ENCODE peak calls at places on chromosome 10, in nine cellular contexts. One of them, this sample, is unnamed.

GRCh38 chr10:107059058-107059457 is 105.4 kb downstream of the SORCS1 start:
- DNase-seq in activated CD4-positive, alpha-beta T cell treated with anti-CD3 and anti-CD28 coated beads, Interleukin-2, amount 10 ng/mL, durations not matched to agents 7 days and 5 days: no peak
- DNase-seq in DMS 273 treated with DMSO at 0.1 percent for 48 hours: no peak
- DNase-seq in M059J: no peak
- DNase-seq in stimulated activated CD4-positive, alpha-beta T cell treated with anti-CD3 and anti-CD28 coated beads, Interleukin-2, amount 100 ng/mL, for 48 hours: no peak
- DNase-seq in activated T-cell treated with anti-CD3 and anti-CD28 coated beads for 24 hours: no peak
- DNase-seq in GM06990: no peak
- DNase-seq in T follicular helper cell: no peak
- DNase-seq in globus pallidus: no peak
- DNase-seq in this sample: no peak

GRCh38 chr10:93512565-93512964 is 16.2 kb downstream of the CEP55 start:
- DNase-seq in activated CD4-positive, alpha-beta T cell treated with anti-CD3 and anti-CD28 coated beads, Interleukin-2, amount 10 ng/mL, durations not matched to agents 7 days and 5 days: no peak
- DNase-seq in DMS 273 treated with DMSO at 0.1 percent for 48 hours: no peak
- DNase-seq in M059J: no peak
- DNase-seq in stimulated activated CD4-positive, alpha-beta T cell treated with anti-CD3 and anti-CD28 coated beads, Interleukin-2, amount 100 ng/mL, for 48 hours: no peak
- DNase-seq in activated T-cell treated with anti-CD3 and anti-CD28 coated beads for 24 hours: no peak
- DNase-seq in GM06990: no peak
- DNase-seq in T follicular helper cell: no peak
- DNase-seq in globus pallidus: no peak
- DNase-seq in this sample: no peak

GRCh38 chr10:6020806-6021205 is 41.4 kb downstream of the IL2RA start:
- DNase-seq in activated CD4-positive, alpha-beta T cell treated with anti-CD3 and anti-CD28 coated beads, Interleukin-2, amount 10 ng/mL, durations not matched to agents 7 days and 5 days: peak
- DNase-seq in DMS 273 treated with DMSO at 0.1 percent for 48 hours: no peak
- DNase-seq in M059J: no peak
- DNase-seq in stimulated activated CD4-positive, alpha-beta T cell treated with anti-CD3 and anti-CD28 coated beads, Interleukin-2, amount 100 ng/mL, for 48 hours: no peak
- DNase-seq in activated T-cell treated with anti-CD3 and anti-CD28 coated beads for 24 hours: no peak
- DNase-seq in GM06990: no peak
- DNase-seq in T follicular helper cell: no peak
- DNase-seq in globus pallidus: peak
- DNase-seq in this sample: no peak

GRCh38 chr10:108374991-108375390 is 1210.5 kb upstream of the SORCS1 start:
- DNase-seq in activated CD4-positive, alpha-beta T cell treated with anti-CD3 and anti-CD28 coated beads, Interleukin-2, amount 10 ng/mL, durations not matched to agents 7 days and 5 days: no peak
- DNase-seq in DMS 273 treated with DMSO at 0.1 percent for 48 hours: no peak
- DNase-seq in M059J: no peak
- DNase-seq in stimulated activated CD4-positive, alpha-beta T cell treated with anti-CD3 and anti-CD28 coated beads, Interleukin-2, amount 100 ng/mL, for 48 hours: no peak
- DNase-seq in activated T-cell treated with anti-CD3 and anti-CD28 coated beads for 24 hours: no peak
- DNase-seq in GM06990: no peak
- DNase-seq in T follicular helper cell: no peak
- DNase-seq in globus pallidus: no peak
- DNase-seq in this sample: no peak

GRCh38 chr10:125062244-125063208 is 97.8 kb downstream of the CTBP2 start:
- DNase-seq in activated CD4-positive, alpha-beta T cell treated with anti-CD3 and anti-CD28 coated beads, Interleukin-2, amount 10 ng/mL, durations not matched to agents 7 days and 5 days: no peak
- DNase-seq in DMS 273 treated with DMSO at 0.1 percent for 48 hours: no peak
- DNase-seq in M059J: no peak
- DNase-seq in stimulated activated CD4-positive, alpha-beta T cell treated with anti-CD3 and anti-CD28 coated beads, Interleukin-2, amount 100 ng/mL, for 48 hours: no peak
- DNase-seq in activated T-cell treated with anti-CD3 and anti-CD28 coated beads for 24 hours: no peak
- DNase-seq in GM06990: no peak
- DNase-seq in T follicular helper cell: no peak
- DNase-seq in globus pallidus: peak
- DNase-seq in this sample: no peak

GRCh38 chr10:12389154-12389734 is 39.9 kb downstream of the CAMK1D start:
- DNase-seq in activated CD4-positive, alpha-beta T cell treated with anti-CD3 and anti-CD28 coated beads, Interleukin-2, amount 10 ng/mL, durations not matched to agents 7 days and 5 days: no peak
- DNase-seq in DMS 273 treated with DMSO at 0.1 percent for 48 hours: no peak
- DNase-seq in M059J: no peak
- DNase-seq in stimulated activated CD4-positive, alpha-beta T cell treated with anti-CD3 and anti-CD28 coated beads, Interleukin-2, amount 100 ng/mL, for 48 hours: no peak
- DNase-seq in activated T-cell treated with anti-CD3 and anti-CD28 coated beads for 24 hours: no peak
- DNase-seq in GM06990: no peak
- DNase-seq in T follicular helper cell: no peak
- DNase-seq in globus pallidus: no peak
- DNase-seq in this sample: no peak

GRCh38 chr10:101219946-101220451 is 9.3 kb downstream of the LBX1 start:
- DNase-seq in activated CD4-positive, alpha-beta T cell treated with anti-CD3 and anti-CD28 coated beads, Interleukin-2, amount 10 ng/mL, durations not matched to agents 7 days and 5 days: no peak
- DNase-seq in DMS 273 treated with DMSO at 0.1 percent for 48 hours: no peak
- DNase-seq in M059J: no peak
- DNase-seq in stimulated activated CD4-positive, alpha-beta T cell treated with anti-CD3 and anti-CD28 coated beads, Interleukin-2, amount 100 ng/mL, for 48 hours: no peak
- DNase-seq in activated T-cell treated with anti-CD3 and anti-CD28 coated beads for 24 hours: no peak
- DNase-seq in GM06990: no peak
- DNase-seq in T follicular helper cell: no peak
- DNase-seq in globus pallidus: no peak
- DNase-seq in this sample: no peak

GRCh38 chr10:51300617-51301350 is 226.5 kb downstream of the PRKG1 start:
- DNase-seq in activated CD4-positive, alpha-beta T cell treated with anti-CD3 and anti-CD28 coated beads, Interleukin-2, amount 10 ng/mL, durations not matched to agents 7 days and 5 days: no peak
- DNase-seq in DMS 273 treated with DMSO at 0.1 percent for 48 hours: peak
- DNase-seq in M059J: no peak
- DNase-seq in stimulated activated CD4-positive, alpha-beta T cell treated with anti-CD3 and anti-CD28 coated beads, Interleukin-2, amount 100 ng/mL, for 48 hours: no peak
- DNase-seq in activated T-cell treated with anti-CD3 and anti-CD28 coated beads for 24 hours: no peak
- DNase-seq in GM06990: no peak
- DNase-seq in T follicular helper cell: no peak
- DNase-seq in globus pallidus: no peak
- DNase-seq in this sample: no peak

GRCh38 chr10:9602930-9603459 is 1414.7 kb upstream of the CELF2 start:
- DNase-seq in activated CD4-positive, alpha-beta T cell treated with anti-CD3 and anti-CD28 coated beads, Interleukin-2, amount 10 ng/mL, durations not matched to agents 7 days and 5 days: no peak
- DNase-seq in DMS 273 treated with DMSO at 0.1 percent for 48 hours: no peak
- DNase-seq in M059J: peak
- DNase-seq in stimulated activated CD4-positive, alpha-beta T cell treated with anti-CD3 and anti-CD28 coated beads, Interleukin-2, amount 100 ng/mL, for 48 hours: no peak
- DNase-seq in activated T-cell treated with anti-CD3 and anti-CD28 coated beads for 24 hours: no peak
- DNase-seq in GM06990: no peak
- DNase-seq in T follicular helper cell: no peak
- DNase-seq in globus pallidus: no peak
- DNase-seq in this sample: peak

GRCh38 chr10:35563266-35563891 is 41.8 kb upstream of the GJD4 start:
- DNase-seq in activated CD4-positive, alpha-beta T cell treated with anti-CD3 and anti-CD28 coated beads, Interleukin-2, amount 10 ng/mL, durations not matched to agents 7 days and 5 days: peak
- DNase-seq in DMS 273 treated with DMSO at 0.1 percent for 48 hours: peak
- DNase-seq in M059J: peak
- DNase-seq in stimulated activated CD4-positive, alpha-beta T cell treated with anti-CD3 and anti-CD28 coated beads, Interleukin-2, amount 100 ng/mL, for 48 hours: peak
- DNase-seq in activated T-cell treated with anti-CD3 and anti-CD28 coated beads for 24 hours: peak
- DNase-seq in GM06990: no peak
- DNase-seq in T follicular helper cell: peak
- DNase-seq in globus pallidus: peak
- DNase-seq in this sample: peak

GRCh38 chr10:30386801-30387588 is 37.9 kb upstream of the MTPAP start:
- DNase-seq in activated CD4-positive, alpha-beta T cell treated with anti-CD3 and anti-CD28 coated beads, Interleukin-2, amount 10 ng/mL, durations not matched to agents 7 days and 5 days: no peak
- DNase-seq in DMS 273 treated with DMSO at 0.1 percent for 48 hours: peak
- DNase-seq in M059J: peak
- DNase-seq in stimulated activated CD4-positive, alpha-beta T cell treated with anti-CD3 and anti-CD28 coated beads, Interleukin-2, amount 100 ng/mL, for 48 hours: no peak
- DNase-seq in activated T-cell treated with anti-CD3 and anti-CD28 coated beads for 24 hours: no peak
- DNase-seq in GM06990: no peak
- DNase-seq in T follicular helper cell: no peak
- DNase-seq in globus pallidus: no peak
- DNase-seq in this sample: peak

GRCh38 chr10:79068203-79068561 is 584 bp upstream of the ZMIZ1 start:
- DNase-seq in activated CD4-positive, alpha-beta T cell treated with anti-CD3 and anti-CD28 coated beads, Interleukin-2, amount 10 ng/mL, durations not matched to agents 7 days and 5 days: peak
- DNase-seq in DMS 273 treated with DMSO at 0.1 percent for 48 hours: no peak
- DNase-seq in M059J: peak
- DNase-seq in stimulated activated CD4-positive, alpha-beta T cell treated with anti-CD3 and anti-CD28 coated beads, Interleukin-2, amount 100 ng/mL, for 48 hours: no peak
- DNase-seq in activated T-cell treated with anti-CD3 and anti-CD28 coated beads for 24 hours: no peak
- DNase-seq in GM06990: no peak
- DNase-seq in T follicular helper cell: no peak
- DNase-seq in globus pallidus: no peak
- DNase-seq in this sample: no peak

GRCh38 chr10:88557659-88558058 is 25.5 kb downstream of the RNLS start:
- DNase-seq in activated CD4-positive, alpha-beta T cell treated with anti-CD3 and anti-CD28 coated beads, Interleukin-2, amount 10 ng/mL, durations not matched to agents 7 days and 5 days: no peak
- DNase-seq in DMS 273 treated with DMSO at 0.1 percent for 48 hours: no peak
- DNase-seq in M059J: peak
- DNase-seq in stimulated activated CD4-positive, alpha-beta T cell treated with anti-CD3 and anti-CD28 coated beads, Interleukin-2, amount 100 ng/mL, for 48 hours: no peak
- DNase-seq in activated T-cell treated with anti-CD3 and anti-CD28 coated beads for 24 hours: no peak
- DNase-seq in GM06990: no peak
- DNase-seq in T follicular helper cell: no peak
- DNase-seq in globus pallidus: no peak
- DNase-seq in this sample: no peak

GRCh38 chr10:22712959-22713852 is 1.2 kb downstream of the PIP4K2A start:
- DNase-seq in activated CD4-positive, alpha-beta T cell treated with anti-CD3 and anti-CD28 coated beads, Interleukin-2, amount 10 ng/mL, durations not matched to agents 7 days and 5 days: peak
- DNase-seq in DMS 273 treated with DMSO at 0.1 percent for 48 hours: peak
- DNase-seq in M059J: peak
- DNase-seq in stimulated activated CD4-positive, alpha-beta T cell treated with anti-CD3 and anti-CD28 coated beads, Interleukin-2, amount 100 ng/mL, for 48 hours: peak
- DNase-seq in activated T-cell treated with anti-CD3 and anti-CD28 coated beads for 24 hours: peak
- DNase-seq in GM06990: peak
- DNase-seq in T follicular helper cell: peak
- DNase-seq in globus pallidus: peak
- DNase-seq in this sample: peak

GRCh38 chr10:33509231-33509871 is 174.9 kb upstream of the NRP1 start:
- DNase-seq in activated CD4-positive, alpha-beta T cell treated with anti-CD3 and anti-CD28 coated beads, Interleukin-2, amount 10 ng/mL, durations not matched to agents 7 days and 5 days: no peak
- DNase-seq in DMS 273 treated with DMSO at 0.1 percent for 48 hours: no peak
- DNase-seq in M059J: peak
- DNase-seq in stimulated activated CD4-positive, alpha-beta T cell treated with anti-CD3 and anti-CD28 coated beads, Interleukin-2, amount 100 ng/mL, for 48 hours: peak
- DNase-seq in activated T-cell treated with anti-CD3 and anti-CD28 coated beads for 24 hours: peak
- DNase-seq in GM06990: peak
- DNase-seq in T follicular helper cell: no peak
- DNase-seq in globus pallidus: no peak
- DNase-seq in this sample: peak

GRCh38 chr10:2992401-2993198 is 74.7 kb upstream of the PFKP start:
- DNase-seq in activated CD4-positive, alpha-beta T cell treated with anti-CD3 and anti-CD28 coated beads, Interleukin-2, amount 10 ng/mL, durations not matched to agents 7 days and 5 days: no peak
- DNase-seq in DMS 273 treated with DMSO at 0.1 percent for 48 hours: no peak
- DNase-seq in M059J: no peak
- DNase-seq in stimulated activated CD4-positive, alpha-beta T cell treated with anti-CD3 and anti-CD28 coated beads, Interleukin-2, amount 100 ng/mL, for 48 hours: no peak
- DNase-seq in activated T-cell treated with anti-CD3 and anti-CD28 coated beads for 24 hours: no peak
- DNase-seq in GM06990: no peak
- DNase-seq in T follicular helper cell: no peak
- DNase-seq in globus pallidus: no peak
- DNase-seq in this sample: no peak

GRCh38 chr10:129942391-129942790 is 21.7 kb downstream of the EBF3 start:
- DNase-seq in activated CD4-positive, alpha-beta T cell treated with anti-CD3 and anti-CD28 coated beads, Interleukin-2, amount 10 ng/mL, durations not matched to agents 7 days and 5 days: no peak
- DNase-seq in DMS 273 treated with DMSO at 0.1 percent for 48 hours: no peak
- DNase-seq in M059J: no peak
- DNase-seq in stimulated activated CD4-positive, alpha-beta T cell treated with anti-CD3 and anti-CD28 coated beads, Interleukin-2, amount 100 ng/mL, for 48 hours: no peak
- DNase-seq in activated T-cell treated with anti-CD3 and anti-CD28 coated beads for 24 hours: no peak
- DNase-seq in GM06990: no peak
- DNase-seq in T follicular helper cell: no peak
- DNase-seq in globus pallidus: no peak
- DNase-seq in this sample: no peak

GRCh38 chr10:66215005-66215404 is 710.8 kb upstream of the LRRTM3 start:
- DNase-seq in activated CD4-positive, alpha-beta T cell treated with anti-CD3 and anti-CD28 coated beads, Interleukin-2, amount 10 ng/mL, durations not matched to agents 7 days and 5 days: no peak
- DNase-seq in DMS 273 treated with DMSO at 0.1 percent for 48 hours: no peak
- DNase-seq in M059J: no peak
- DNase-seq in stimulated activated CD4-positive, alpha-beta T cell treated with anti-CD3 and anti-CD28 coated beads, Interleukin-2, amount 100 ng/mL, for 48 hours: no peak
- DNase-seq in activated T-cell treated with anti-CD3 and anti-CD28 coated beads for 24 hours: no peak
- DNase-seq in GM06990: no peak
- DNase-seq in T follicular helper cell: no peak
- DNase-seq in globus pallidus: no peak
- DNase-seq in this sample: no peak

GRCh38 chr10:69449841-69450240 is 1.4 kb upstream of the TSPAN15 start:
- DNase-seq in activated CD4-positive, alpha-beta T cell treated with anti-CD3 and anti-CD28 coated beads, Interleukin-2, amount 10 ng/mL, durations not matched to agents 7 days and 5 days: peak
- DNase-seq in DMS 273 treated with DMSO at 0.1 percent for 48 hours: peak
- DNase-seq in M059J: peak
- DNase-seq in stimulated activated CD4-positive, alpha-beta T cell treated with anti-CD3 and anti-CD28 coated beads, Interleukin-2, amount 100 ng/mL, for 48 hours: peak
- DNase-seq in activated T-cell treated with anti-CD3 and anti-CD28 coated beads for 24 hours: peak
- DNase-seq in GM06990: peak
- DNase-seq in T follicular helper cell: peak
- DNase-seq in globus pallidus: peak
- DNase-seq in this sample: peak

GRCh38 chr10:24465899-24466615 is 257.1 kb downstream of the KIAA1217 start:
- DNase-seq in activated CD4-positive, alpha-beta T cell treated with anti-CD3 and anti-CD28 coated beads, Interleukin-2, amount 10 ng/mL, durations not matched to agents 7 days and 5 days: peak
- DNase-seq in DMS 273 treated with DMSO at 0.1 percent for 48 hours: peak
- DNase-seq in M059J: peak
- DNase-seq in stimulated activated CD4-positive, alpha-beta T cell treated with anti-CD3 and anti-CD28 coated beads, Interleukin-2, amount 100 ng/mL, for 48 hours: peak
- DNase-seq in activated T-cell treated with anti-CD3 and anti-CD28 coated beads for 24 hours: peak
- DNase-seq in GM06990: peak
- DNase-seq in T follicular helper cell: no peak
- DNase-seq in globus pallidus: no peak
- DNase-seq in this sample: peak

GRCh38 chr10:126598009-126598408 is 72.5 kb downstream of the C10orf90 start:
- DNase-seq in activated CD4-positive, alpha-beta T cell treated with anti-CD3 and anti-CD28 coated beads, Interleukin-2, amount 10 ng/mL, durations not matched to agents 7 days and 5 days: no peak
- DNase-seq in DMS 273 treated with DMSO at 0.1 percent for 48 hours: peak
- DNase-seq in M059J: peak
- DNase-seq in stimulated activated CD4-positive, alpha-beta T cell treated with anti-CD3 and anti-CD28 coated beads, Interleukin-2, amount 100 ng/mL, for 48 hours: peak
- DNase-seq in activated T-cell treated with anti-CD3 and anti-CD28 coated beads for 24 hours: no peak
- DNase-seq in GM06990: no peak
- DNase-seq in T follicular helper cell: no peak
- DNase-seq in globus pallidus: peak
- DNase-seq in this sample: peak

GRCh38 chr10:95906675-95907453 is 911 bp upstream of the CC2D2B start:
- DNase-seq in activated CD4-positive, alpha-beta T cell treated with anti-CD3 and anti-CD28 coated beads, Interleukin-2, amount 10 ng/mL, durations not matched to agents 7 days and 5 days: peak
- DNase-seq in DMS 273 treated with DMSO at 0.1 percent for 48 hours: peak
- DNase-seq in M059J: peak
- DNase-seq in stimulated activated CD4-positive, alpha-beta T cell treated with anti-CD3 and anti-CD28 coated beads, Interleukin-2, amount 100 ng/mL, for 48 hours: peak
- DNase-seq in activated T-cell treated with anti-CD3 and anti-CD28 coated beads for 24 hours: peak
- DNase-seq in GM06990: no peak
- DNase-seq in T follicular helper cell: peak
- DNase-seq in globus pallidus: peak
- DNase-seq in this sample: peak

GRCh38 chr10:19892677-19893076 is 76.4 kb downstream of the PLXDC2 start:
- DNase-seq in activated CD4-positive, alpha-beta T cell treated with anti-CD3 and anti-CD28 coated beads, Interleukin-2, amount 10 ng/mL, durations not matched to agents 7 days and 5 days: no peak
- DNase-seq in DMS 273 treated with DMSO at 0.1 percent for 48 hours: no peak
- DNase-seq in M059J: no peak
- DNase-seq in stimulated activated CD4-positive, alpha-beta T cell treated with anti-CD3 and anti-CD28 coated beads, Interleukin-2, amount 100 ng/mL, for 48 hours: no peak
- DNase-seq in activated T-cell treated with anti-CD3 and anti-CD28 coated beads for 24 hours: no peak
- DNase-seq in GM06990: no peak
- DNase-seq in T follicular helper cell: no peak
- DNase-seq in globus pallidus: peak
- DNase-seq in this sample: no peak

GRCh38 chr10:51895209-51895608 is 195.8 kb upstream of the CSTF2T start:
- DNase-seq in activated CD4-positive, alpha-beta T cell treated with anti-CD3 and anti-CD28 coated beads, Interleukin-2, amount 10 ng/mL, durations not matched to agents 7 days and 5 days: no peak
- DNase-seq in DMS 273 treated with DMSO at 0.1 percent for 48 hours: no peak
- DNase-seq in M059J: no peak
- DNase-seq in stimulated activated CD4-positive, alpha-beta T cell treated with anti-CD3 and anti-CD28 coated beads, Interleukin-2, amount 100 ng/mL, for 48 hours: no peak
- DNase-seq in activated T-cell treated with anti-CD3 and anti-CD28 coated beads for 24 hours: no peak
- DNase-seq in GM06990: no peak
- DNase-seq in T follicular helper cell: no peak
- DNase-seq in globus pallidus: no peak
- DNase-seq in this sample: peak

GRCh38 chr10:22259280-22259679 is 41.5 kb upstream of the EBLN1 start:
- DNase-seq in activated CD4-positive, alpha-beta T cell treated with anti-CD3 and anti-CD28 coated beads, Interleukin-2, amount 10 ng/mL, durations not matched to agents 7 days and 5 days: peak
- DNase-seq in DMS 273 treated with DMSO at 0.1 percent for 48 hours: no peak
- DNase-seq in M059J: peak
- DNase-seq in stimulated activated CD4-positive, alpha-beta T cell treated with anti-CD3 and anti-CD28 coated beads, Interleukin-2, amount 100 ng/mL, for 48 hours: no peak
- DNase-seq in activated T-cell treated with anti-CD3 and anti-CD28 coated beads for 24 hours: no peak
- DNase-seq in GM06990: no peak
- DNase-seq in T follicular helper cell: no peak
- DNase-seq in globus pallidus: no peak
- DNase-seq in this sample: no peak

GRCh38 chr10:32190890-32191491 is 134.8 kb upstream of the KIF5B start:
- DNase-seq in activated CD4-positive, alpha-beta T cell treated with anti-CD3 and anti-CD28 coated beads, Interleukin-2, amount 10 ng/mL, durations not matched to agents 7 days and 5 days: peak
- DNase-seq in DMS 273 treated with DMSO at 0.1 percent for 48 hours: no peak
- DNase-seq in M059J: peak
- DNase-seq in stimulated activated CD4-positive, alpha-beta T cell treated with anti-CD3 and anti-CD28 coated beads, Interleukin-2, amount 100 ng/mL, for 48 hours: no peak
- DNase-seq in activated T-cell treated with anti-CD3 and anti-CD28 coated beads for 24 hours: no peak
- DNase-seq in GM06990: peak
- DNase-seq in T follicular helper cell: no peak
- DNase-seq in globus pallidus: peak
- DNase-seq in this sample: no peak

GRCh38 chr10:90458054-90458453 is 399.8 kb downstream of the HTR7 start:
- DNase-seq in activated CD4-positive, alpha-beta T cell treated with anti-CD3 and anti-CD28 coated beads, Interleukin-2, amount 10 ng/mL, durations not matched to agents 7 days and 5 days: no peak
- DNase-seq in DMS 273 treated with DMSO at 0.1 percent for 48 hours: no peak
- DNase-seq in M059J: peak
- DNase-seq in stimulated activated CD4-positive, alpha-beta T cell treated with anti-CD3 and anti-CD28 coated beads, Interleukin-2, amount 100 ng/mL, for 48 hours: no peak
- DNase-seq in activated T-cell treated with anti-CD3 and anti-CD28 coated beads for 24 hours: no peak
- DNase-seq in GM06990: no peak
- DNase-seq in T follicular helper cell: no peak
- DNase-seq in globus pallidus: no peak
- DNase-seq in this sample: no peak

GRCh38 chr10:89591796-89592271 is 53.2 kb downstream of the PANK1 start:
- DNase-seq in activated CD4-positive, alpha-beta T cell treated with anti-CD3 and anti-CD28 coated beads, Interleukin-2, amount 10 ng/mL, durations not matched to agents 7 days and 5 days: no peak
- DNase-seq in DMS 273 treated with DMSO at 0.1 percent for 48 hours: no peak
- DNase-seq in M059J: peak
- DNase-seq in stimulated activated CD4-positive, alpha-beta T cell treated with anti-CD3 and anti-CD28 coated beads, Interleukin-2, amount 100 ng/mL, for 48 hours: no peak
- DNase-seq in activated T-cell treated with anti-CD3 and anti-CD28 coated beads for 24 hours: no peak
- DNase-seq in GM06990: no peak
- DNase-seq in T follicular helper cell: no peak
- DNase-seq in globus pallidus: peak
- DNase-seq in this sample: no peak

GRCh38 chr10:33537066-33537465 is 202.6 kb upstream of the NRP1 start:
- DNase-seq in activated CD4-positive, alpha-beta T cell treated with anti-CD3 and anti-CD28 coated beads, Interleukin-2, amount 10 ng/mL, durations not matched to agents 7 days and 5 days: no peak
- DNase-seq in DMS 273 treated with DMSO at 0.1 percent for 48 hours: no peak
- DNase-seq in M059J: no peak
- DNase-seq in stimulated activated CD4-positive, alpha-beta T cell treated with anti-CD3 and anti-CD28 coated beads, Interleukin-2, amount 100 ng/mL, for 48 hours: no peak
- DNase-seq in activated T-cell treated with anti-CD3 and anti-CD28 coated beads for 24 hours: no peak
- DNase-seq in GM06990: no peak
- DNase-seq in T follicular helper cell: no peak
- DNase-seq in globus pallidus: no peak
- DNase-seq in this sample: no peak

GRCh38 chr10:8331896-8332729 is 277.6 kb downstream of the GATA3 start:
- DNase-seq in activated CD4-positive, alpha-beta T cell treated with anti-CD3 and anti-CD28 coated beads, Interleukin-2, amount 10 ng/mL, durations not matched to agents 7 days and 5 days: peak
- DNase-seq in DMS 273 treated with DMSO at 0.1 percent for 48 hours: no peak
- DNase-seq in M059J: peak
- DNase-seq in stimulated activated CD4-positive, alpha-beta T cell treated with anti-CD3 and anti-CD28 coated beads, Interleukin-2, amount 100 ng/mL, for 48 hours: peak
- DNase-seq in activated T-cell treated with anti-CD3 and anti-CD28 coated beads for 24 hours: peak
- DNase-seq in GM06990: peak
- DNase-seq in T follicular helper cell: peak
- DNase-seq in globus pallidus: peak
- DNase-seq in this sample: peak

GRCh38 chr10:55631071-55631654 is 729.9 kb downstream of the ZWINT start:
- DNase-seq in activated CD4-positive, alpha-beta T cell treated with anti-CD3 and anti-CD28 coated beads, Interleukin-2, amount 10 ng/mL, durations not matched to agents 7 days and 5 days: no peak
- DNase-seq in DMS 273 treated with DMSO at 0.1 percent for 48 hours: no peak
- DNase-seq in M059J: peak
- DNase-seq in stimulated activated CD4-positive, alpha-beta T cell treated with anti-CD3 and anti-CD28 coated beads, Interleukin-2, amount 100 ng/mL, for 48 hours: no peak
- DNase-seq in activated T-cell treated with anti-CD3 and anti-CD28 coated beads for 24 hours: no peak
- DNase-seq in GM06990: no peak
- DNase-seq in T follicular helper cell: no peak
- DNase-seq in globus pallidus: peak
- DNase-seq in this sample: peak